ENCODE peak calls at places on chromosomes 12 and 14, in five cellular contexts. One of them, this sample, is unnamed.

GRCh38 chr12:100290016-100290415 is 23.0 kb downstream of the SCYL2 start:
- DNase-seq in mesothelial cell of epicardium: no peak
- DNase-seq in mucosa of gallbladder: no peak
- DNase-seq in NCI-H1417: no peak
- DNase-seq in effector memory CD4-positive, alpha-beta T cell: no peak
- DNase-seq in this sample: no peak

GRCh38 chr12:51672334-51672733 is 81.3 kb downstream of the SCN8A start:
- DNase-seq in effector memory CD4-positive, alpha-beta T cell: no peak
- DNase-seq in mucosa of gallbladder: no peak
- DNase-seq in NCI-H1417: no peak
- DNase-seq in mesothelial cell of epicardium: no peak
- DNase-seq in this sample: no peak

GRCh38 chr12:130452546-130452945 is 114.9 kb downstream of the PIWIL1 start:
- DNase-seq in effector memory CD4-positive, alpha-beta T cell: no peak
- DNase-seq in NCI-H1417: no peak
- DNase-seq in mesothelial cell of epicardium: no peak
- DNase-seq in mucosa of gallbladder: no peak
- DNase-seq in this sample: no peak

GRCh38 chr14:73472182-73473114 is 14.1 kb upstream of the NUMB start:
- DNase-seq in mucosa of gallbladder: no peak
- DNase-seq in effector memory CD4-positive, alpha-beta T cell: no peak
- DNase-seq in NCI-H1417: peak
- DNase-seq in mesothelial cell of epicardium: no peak
- DNase-seq in this sample: no peak

GRCh38 chr14:103563089-103563620 is 395 bp downstream of the COA8 start:
- DNase-seq in mesothelial cell of epicardium: no peak
- DNase-seq in mucosa of gallbladder: no peak
- DNase-seq in NCI-H1417: peak
- DNase-seq in effector memory CD4-positive, alpha-beta T cell: no peak
- DNase-seq in this sample: no peak

GRCh38 chr12:92557422-92557724 is 145.4 kb upstream of the PLEKHG7 start:
- DNase-seq in effector memory CD4-positive, alpha-beta T cell: no peak
- DNase-seq in mesothelial cell of epicardium: no peak
- DNase-seq in NCI-H1417: no peak
- DNase-seq in mucosa of gallbladder: no peak
- DNase-seq in this sample: no peak

GRCh38 chr14:100065942-100066574 is 836 bp downstream of the EVL start:
- DNase-seq in mucosa of gallbladder: peak
- DNase-seq in effector memory CD4-positive, alpha-beta T cell: peak
- DNase-seq in mesothelial cell of epicardium: no peak
- DNase-seq in NCI-H1417: no peak
- DNase-seq in this sample: peak

GRCh38 chr12:76883151-76883550 is 4.3 kb upstream of the CSRP2 start:
- DNase-seq in mucosa of gallbladder: no peak
- DNase-seq in mesothelial cell of epicardium: no peak
- DNase-seq in effector memory CD4-positive, alpha-beta T cell: no peak
- DNase-seq in NCI-H1417: no peak
- DNase-seq in this sample: no peak

GRCh38 chr12:109112720-109113465 is 3.5 kb upstream of the ACACB start:
- DNase-seq in NCI-H1417: no peak
- DNase-seq in effector memory CD4-positive, alpha-beta T cell: no peak
- DNase-seq in mucosa of gallbladder: no peak
- DNase-seq in mesothelial cell of epicardium: no peak
- DNase-seq in this sample: no peak

GRCh38 chr12:117063162-117063911 is 35.9 kb downstream of the TESC start:
- DNase-seq in effector memory CD4-positive, alpha-beta T cell: peak
- DNase-seq in mesothelial cell of epicardium: no peak
- DNase-seq in mucosa of gallbladder: peak
- DNase-seq in NCI-H1417: no peak
- DNase-seq in this sample: no peak

GRCh38 chr14:97747282-97747681 is 950.1 kb downstream of the VRK1 start:
- DNase-seq in effector memory CD4-positive, alpha-beta T cell: no peak
- DNase-seq in mesothelial cell of epicardium: no peak
- DNase-seq in NCI-H1417: no peak
- DNase-seq in mucosa of gallbladder: no peak
- DNase-seq in this sample: no peak

GRCh38 chr14:75981426-75981825 is 369 bp downstream of the TGFB3 start:
- DNase-seq in mesothelial cell of epicardium: peak
- DNase-seq in mucosa of gallbladder: no peak
- DNase-seq in effector memory CD4-positive, alpha-beta T cell: no peak
- DNase-seq in NCI-H1417: peak
- DNase-seq in this sample: no peak

GRCh38 chr14:68759017-68759569 is 33.8 kb downstream of the ZFP36L1 start:
- DNase-seq in NCI-H1417: no peak
- DNase-seq in mucosa of gallbladder: no peak
- DNase-seq in mesothelial cell of epicardium: no peak
- DNase-seq in effector memory CD4-positive, alpha-beta T cell: no peak
- DNase-seq in this sample: no peak

GRCh38 chr12:91053951-91054715 is 3.7 kb downstream of the KERA start:
- DNase-seq in NCI-H1417: no peak
- DNase-seq in mucosa of gallbladder: peak
- DNase-seq in mesothelial cell of epicardium: no peak
- DNase-seq in effector memory CD4-positive, alpha-beta T cell: no peak
- DNase-seq in this sample: no peak

GRCh38 chr14:91398707-91399106 is 18.9 kb downstream of the CCDC88C start:
- DNase-seq in effector memory CD4-positive, alpha-beta T cell: no peak
- DNase-seq in NCI-H1417: no peak
- DNase-seq in mesothelial cell of epicardium: no peak
- DNase-seq in mucosa of gallbladder: no peak
- DNase-seq in this sample: no peak

GRCh38 chr14:21825147-21825743 is 151.6 kb upstream of the OR4E1 start:
- DNase-seq in effector memory CD4-positive, alpha-beta T cell: peak
- DNase-seq in mucosa of gallbladder: no peak
- DNase-seq in NCI-H1417: no peak
- DNase-seq in mesothelial cell of epicardium: no peak
- DNase-seq in this sample: peak

GRCh38 chr12:113683566-113683965 is 211.9 kb upstream of the LHX5 start:
- DNase-seq in mucosa of gallbladder: no peak
- DNase-seq in NCI-H1417: no peak
- DNase-seq in effector memory CD4-positive, alpha-beta T cell: no peak
- DNase-seq in mesothelial cell of epicardium: no peak
- DNase-seq in this sample: no peak

GRCh38 chr12:62426095-62426488 is 40.5 kb upstream of the MON2 start:
- DNase-seq in effector memory CD4-positive, alpha-beta T cell: no peak
- DNase-seq in mucosa of gallbladder: no peak
- DNase-seq in NCI-H1417: no peak
- DNase-seq in mesothelial cell of epicardium: no peak
- DNase-seq in this sample: no peak

GRCh38 chr14:33515441-33515840 is 435.4 kb downstream of the EGLN3 start:
- DNase-seq in mucosa of gallbladder: no peak
- DNase-seq in mesothelial cell of epicardium: no peak
- DNase-seq in effector memory CD4-positive, alpha-beta T cell: no peak
- DNase-seq in NCI-H1417: no peak
- DNase-seq in this sample: no peak

GRCh38 chr14:31880935-31881334 is 196.2 kb upstream of the ARHGAP5 start:
- DNase-seq in effector memory CD4-positive, alpha-beta T cell: no peak
- DNase-seq in mucosa of gallbladder: no peak
- DNase-seq in mesothelial cell of epicardium: no peak
- DNase-seq in NCI-H1417: no peak
- DNase-seq in this sample: no peak

GRCh38 chr12:109715310-109716091 is 1.9 kb downstream of the FAM222A start:
- DNase-seq in NCI-H1417: peak
- DNase-seq in mesothelial cell of epicardium: no peak
- DNase-seq in mucosa of gallbladder: no peak
- DNase-seq in effector memory CD4-positive, alpha-beta T cell: no peak
- DNase-seq in this sample: no peak

GRCh38 chr14:102471921-102472814 is 37.4 kb downstream of the ANKRD9 start:
- DNase-seq in effector memory CD4-positive, alpha-beta T cell: no peak
- DNase-seq in mucosa of gallbladder: no peak
- DNase-seq in mesothelial cell of epicardium: no peak
- DNase-seq in NCI-H1417: no peak
- DNase-seq in this sample: no peak

GRCh38 chr12:124862768-124863408 is 776 bp downstream of the SCARB1 start:
- DNase-seq in mucosa of gallbladder: no peak
- DNase-seq in effector memory CD4-positive, alpha-beta T cell: no peak
- DNase-seq in mesothelial cell of epicardium: no peak
- DNase-seq in NCI-H1417: no peak
- DNase-seq in this sample: no peak

GRCh38 chr12:1799068-1799881 is 21.1 kb upstream of the LRTM2 start:
- DNase-seq in mesothelial cell of epicardium: no peak
- DNase-seq in effector memory CD4-positive, alpha-beta T cell: no peak
- DNase-seq in mucosa of gallbladder: no peak
- DNase-seq in NCI-H1417: no peak
- DNase-seq in this sample: no peak

GRCh38 chr12:52130695-52131094 is 51.2 kb downstream of the SMIM41 start:
- DNase-seq in effector memory CD4-positive, alpha-beta T cell: no peak
- DNase-seq in NCI-H1417: peak
- DNase-seq in mesothelial cell of epicardium: peak
- DNase-seq in mucosa of gallbladder: no peak
- DNase-seq in this sample: no peak